ENCODE peak calls at places on chromosomes 4 and X, in nine cellular contexts. P, O, U, C, M, J, T, A and H are unnamed samples.
A peak's percentile ranks its signal among the peaks of the same experiment; 100 is the strongest.

GRCh38 chr4:43718369-43718768 is 730.2 kb downstream of the KCTD8 start:
- DNase-seq in P (no peak), O (no peak), U (no peak), C (no peak), M (no peak), J (no peak), T (peak; percentile 61), A (no peak), H (no peak)

GRCh38 chr4:127632420-127633403 is at the start of gene INTU:
- DNase-seq in P (peak; percentile 96), O (peak; percentile 92), U (peak; percentile 97), C (no peak), M (peak; percentile 93), J (peak; percentile 15), T (peak; percentile 89), A (peak; percentile 99), H (peak; percentile 89)

GRCh38 chr4:140223056-140223810 is 69.2 kb upstream of the MAML3 start:
- DNase-seq in P (no peak), O (no peak), U (no peak), C (no peak), M (no peak), J (no peak), T (peak; percentile 63), A (no peak), H (no peak)

GRCh38 chrX:110395877-110396276 is 37.2 kb downstream of the RTL9 start:
- DNase-seq in P (peak; percentile 41), O (no peak), U (no peak), C (no peak), M (no peak), J (no peak), T (peak; percentile 30), A (no peak), H (peak; percentile 73)

GRCh38 chr4:47531241-47531953 is 46.3 kb downstream of the ATP10D start:
- DNase-seq in P (peak; percentile 94), O (peak; percentile 29), U (no peak), C (peak; percentile 41), M (no peak), J (peak; percentile 93), T (peak; percentile 62), A (peak; percentile 87), H (peak; percentile 85)

GRCh38 chr4:93879919-93880318 is 51.4 kb downstream of the ATOH1 start:
- DNase-seq in P (no peak), O (no peak), U (no peak), C (no peak), M (no peak), J (no peak), T (no peak), A (no peak), H (no peak)

GRCh38 chr4:52641853-52642563 is 17.1 kb downstream of the USP46 start:
- DNase-seq in P (peak; percentile 81), O (no peak), U (no peak), C (no peak), M (no peak), J (no peak), T (peak; percentile 81), A (no peak), H (peak; percentile 63)

GRCh38 chr4:34893382-34893781 is 1350.9 kb downstream of the ARAP2 start:
- DNase-seq in P (no peak), O (no peak), U (no peak), C (no peak), M (no peak), J (peak; percentile 20), T (no peak), A (no peak), H (no peak)

GRCh38 chr4:68476191-68476590 is 28.9 kb downstream of the TMPRSS11E start:
- DNase-seq in P (no peak), O (no peak), U (no peak), C (no peak), M (no peak), J (no peak), T (no peak), A (no peak), H (no peak)

GRCh38 chr4:173794662-173795061 is 264.6 kb upstream of the HAND2 start:
- DNase-seq in P (no peak), O (no peak), U (no peak), C (no peak), M (no peak), J (no peak), T (peak; percentile 4), A (no peak), H (no peak)

GRCh38 chrX:151902813-151903591 is 9.7 kb upstream of the MAGEA4 start:
- DNase-seq in P (peak; percentile 71), O (no peak), U (no peak), C (no peak), M (no peak), J (no peak), T (peak; percentile 54), A (peak; percentile 1), H (peak; percentile 47)

GRCh38 chr4:106369456-106370060 is 980 bp upstream of the GIMD1 start:
- DNase-seq in P (peak; percentile 50), O (no peak), U (peak; percentile 38), C (no peak), M (peak; percentile 61), J (peak; percentile 70), T (peak; percentile 73), A (peak; percentile 86), H (peak; percentile 37)

GRCh38 chr4:76235915-76236314 is 15.6 kb upstream of the FAM47E start:
- DNase-seq in P (peak; percentile 74), O (no peak), U (no peak), C (no peak), M (no peak), J (no peak), T (peak; percentile 88), A (peak; percentile 59), H (no peak)

GRCh38 chrX:122512561-122513072 is 671.5 kb upstream of the GRIA3 start:
- DNase-seq in P (peak; percentile 57), O (no peak), U (no peak), C (no peak), M (no peak), J (no peak), T (peak; percentile 3), A (no peak), H (no peak)

DNA sequence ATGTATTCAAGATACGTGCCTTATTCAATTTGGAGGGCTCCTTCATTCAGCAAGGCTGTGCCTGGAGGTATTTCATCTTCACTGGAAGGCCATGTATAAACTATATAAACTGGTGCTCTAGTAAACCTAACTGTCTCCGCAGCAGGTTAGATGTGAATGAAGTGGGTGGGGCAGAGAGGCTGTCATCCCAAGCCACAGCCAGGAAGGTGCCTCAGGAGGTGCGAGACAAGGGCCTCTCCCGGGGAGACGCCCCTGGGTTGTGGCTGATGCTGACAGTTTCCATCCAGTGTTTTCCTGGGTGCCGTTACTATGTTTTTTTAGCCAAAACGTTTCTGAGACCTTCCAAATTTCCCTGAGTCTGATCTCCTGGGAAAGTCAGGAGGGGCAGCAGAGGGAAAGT is 221.5 kb upstream of the RPL34 start:
- DNase-seq in P (no peak), O (no peak), U (no peak), C (no peak), M (no peak), J (no peak), T (no peak), A (peak; percentile 50), H (no peak)
- H3K27me3 ChIP-seq in P (no peaks in the 10 kb centered on the region), O (no peaks in the 10 kb centered on the region), U (no peaks in the 10 kb centered on the region), C (no peaks in the 10 kb centered on the region), M (peaks cover 2% of the 10 kb centered on the region), J (no peaks in the 10 kb centered on the region), T (no peaks in the 10 kb centered on the region), A (no peaks in the 10 kb centered on the region), H (no peaks in the 10 kb centered on the region)

GRCh38 chr4:42488554-42488953 is 91.3 kb downstream of the SHISA3 start:
- DNase-seq in P (no peak), O (no peak), U (no peak), C (no peak), M (no peak), J (no peak), T (no peak), A (peak; percentile 48), H (no peak)

GRCh38 chr4:42488114-42488513 is 90.8 kb downstream of the SHISA3 start:
- DNase-seq in P (no peak), O (no peak), U (no peak), C (no peak), M (no peak), J (peak; percentile 80), T (no peak), A (no peak), H (no peak)

GRCh38 chr4:42489095-42489494 is 91.8 kb downstream of the SHISA3 start:
- DNase-seq in P (no peak), O (no peak), U (no peak), C (no peak), M (no peak), J (peak; percentile 79), T (no peak), A (no peak), H (no peak)

GRCh38 chr4:42487230-42487629 is 89.9 kb downstream of the SHISA3 start:
- DNase-seq in P (no peak), O (no peak), U (no peak), C (no peak), M (no peak), J (no peak), T (peak; percentile 5), A (no peak), H (no peak)

GRCh38 chr4:42490015-42490414 is 92.7 kb downstream of the SHISA3 start:
- DNase-seq in P (no peak), O (no peak), U (no peak), C (no peak), M (no peak), J (no peak), T (no peak), A (no peak), H (no peak)
- H3K4me1 ChIP-seq in P (no peaks in the 10 kb centered on the region), O (no peaks in the 10 kb centered on the region), U (peaks cover 17% of the 10 kb centered on the region), C (no peaks in the 10 kb centered on the region), M (no peaks in the 10 kb centered on the region), J (peaks cover 39% of the 10 kb centered on the region), T (peaks cover 10% of the 10 kb centered on the region), A (peaks cover 10% of the 10 kb centered on the region), H (no peaks in the 10 kb centered on the region)

GRCh38 chr4:71307729-71308128 is 31.1 kb upstream of the SLC4A4 start:
- DNase-seq in P (no peak), O (no peak), U (no peak), C (no peak), M (no peak), J (no peak), T (no peak), A (no peak), H (no peak)
- H3K27me3 ChIP-seq in P (no peaks in the 10 kb centered on the region), O (no peaks in the 10 kb centered on the region), U (no peaks in the 10 kb centered on the region), C (no peaks in the 10 kb centered on the region), M (no peaks in the 10 kb centered on the region), J (no peaks in the 10 kb centered on the region), T (no peaks in the 10 kb centered on the region), A (no peaks in the 10 kb centered on the region), H (no peaks in the 10 kb centered on the region)

GRCh38 chrX:19750028-19750786 is 137.2 kb downstream of the SH3KBP1 start:
- DNase-seq in P (no peak), O (no peak), U (no peak), C (no peak), M (no peak), J (no peak), T (no peak), A (no peak), H (no peak)

GRCh38 chrX:19746919-19747671 is 140.3 kb downstream of the SH3KBP1 start:
- DNase-seq in P (no peak), O (no peak), U (no peak), C (no peak), M (no peak), J (no peak), T (no peak), A (no peak), H (no peak)

GRCh38 chrX:19751068-19751467 is 136.3 kb downstream of the SH3KBP1 start:
- DNase-seq in P (no peak), O (no peak), U (no peak), C (no peak), M (no peak), J (no peak), T (peak; percentile 1), A (peak; percentile 14), H (no peak)

GRCh38 chrX:19748898-19749680 is 138.3 kb downstream of the SH3KBP1 start:
- DNase-seq in P (no peak), O (no peak), U (no peak), C (no peak), M (no peak), J (no peak), T (no peak), A (no peak), H (no peak)

GRCh38 chrX:19747672-19748610 is 139.5 kb downstream of the SH3KBP1 start:
- DNase-seq in P (no peak), O (no peak), U (no peak), C (peak; percentile 77), M (no peak), J (no peak), T (no peak), A (no peak), H (no peak)
- H3K4me1 ChIP-seq in P (no peaks in the 10 kb centered on the region), O (no peaks in the 10 kb centered on the region), U (no peaks in the 10 kb centered on the region), C (peaks cover 88% of the 10 kb centered on the region), M (no peaks in the 10 kb centered on the region), J (peaks cover 43% of the 10 kb centered on the region), T (no peaks in the 10 kb centered on the region), A (no peaks in the 10 kb centered on the region), H (no peaks in the 10 kb centered on the region)